ENCODE peak calls at places on chromosomes 5 and 9, in nine cellular contexts. J is C1 segment of cervical spinal cord, F is T1000, P is nephron progenitor cell, W is stomach, N is endothelial cell, G is astrocyte of the spinal cord, E is esophagus muscularis mucosa, D is activated T-cell treated with anti-CD3 and anti-CD28 coated beads for 1 hour. X is an unnamed sample.
A peak's percentile ranks its signal among the peaks of the same experiment; 100 is the strongest.

GRCh38 chr5:126044931-126045565 is 378.2 kb upstream of the GRAMD2B start:
- DNase-seq in J (no peak), D (no peak), E (no peak), N (no peak), G (no peak), F (no peak), W (no peak), P (no peak), X (no peak)

GRCh38 chr5:1005362-1005851 is 3.2 kb upstream of the NKD2 start:
- DNase-seq in F (no peak), N (peak; percentile 3), P (no peak), D (no peak), W (peak; percentile 21), G (no peak), J (no peak), E (no peak), X (no peak)

GRCh38 chr5:74555991-74556390 is 84.5 kb downstream of the ENC1 start:
- DNase-seq in N (no peak), J (no peak), W (no peak), F (no peak), P (no peak), D (no peak), E (no peak), G (no peak), X (no peak)

GRCh38 chr5:124922255-124922975 is 176.0 kb upstream of the ZNF608 start:
- DNase-seq in G (no peak), W (no peak), D (no peak), F (no peak), P (no peak), N (no peak), J (no peak), E (no peak), X (no peak)

GRCh38 chr5:161183559-161183958 is 331.5 kb upstream of the ATP10B start:
- DNase-seq in P (no peak), F (no peak), N (no peak), E (no peak), J (no peak), W (no peak), D (no peak), G (no peak), X (no peak)

GRCh38 chr5:7851617-7852289 is 820 bp upstream of the CFAP90 start:
- DNase-seq in G (no peak), P (no peak), D (no peak), F (no peak), W (peak; percentile 67), E (peak; percentile 50), N (no peak), J (no peak), X (no peak)

GRCh38 chr9:2427016-2427891 is 194.3 kb upstream of the VLDLR start:
- DNase-seq in F (no peak), E (no peak), D (no peak), J (no peak), P (no peak), G (no peak), N (no peak), W (peak; percentile 70), X (no peak)

GRCh38 chr5:134467231-134467630 is 55.5 kb upstream of the CDKN2AIPNL start:
- DNase-seq in G (no peak), P (no peak), W (no peak), F (no peak), N (no peak), D (no peak), J (no peak), E (no peak), X (no peak)

GRCh38 chr9:126791406-126792230 is 13.2 kb upstream of the ZBTB43 start:
- DNase-seq in W (no peak), E (no peak), P (no peak), F (peak; percentile 64), G (peak; percentile 94), J (no peak), D (no peak), N (no peak), X (peak; percentile 72)

GRCh38 chr5:68730220-68731010 is 363.4 kb upstream of the SLC30A5 start:
- DNase-seq in P (no peak), W (no peak), N (no peak), D (no peak), G (peak; percentile 90), E (peak; percentile 79), F (no peak), J (peak; percentile 40), X (peak; percentile 46)

GRCh38 chr5:90803891-90804290 is 245.3 kb downstream of the ADGRV1 start:
- DNase-seq in P (no peak), D (no peak), G (no peak), E (no peak), J (no peak), W (no peak), F (no peak), N (no peak), X (no peak)

GRCh38 chr9:24036459-24036858 is 210.4 kb upstream of the ELAVL2 start:
- DNase-seq in F (no peak), P (no peak), E (no peak), G (no peak), J (no peak), W (no peak), N (no peak), D (no peak), X (no peak)

GRCh38 chr5:105688227-105688807 is 1982.4 kb downstream of the EFNA5 start:
- DNase-seq in N (no peak), G (no peak), E (no peak), F (no peak), D (no peak), W (no peak), J (no peak), P (no peak), X (no peak)

GRCh38 chr9:4035809-4036208 is 264.1 kb downstream of the GLIS3 start:
- DNase-seq in W (no peak), P (peak; percentile 18), G (no peak), D (no peak), E (no peak), F (no peak), N (no peak), J (no peak), X (no peak)

GRCh38 chr5:172910828-172911627 is 48.2 kb upstream of the RPL26L1 start:
- DNase-seq in W (peak; percentile 55), F (no peak), N (peak; percentile 47), D (no peak), E (peak; percentile 97), P (no peak), J (no peak), G (peak; percentile 90), X (no peak)

GRCh38 chr5:66849803-66850202 is 253.6 kb downstream of the MAST4 start:
- DNase-seq in N (no peak), D (no peak), J (no peak), F (no peak), P (no peak), G (peak; percentile 57), E (no peak), W (no peak), X (no peak)

GRCh38 chr9:128420060-128420650 is 502 bp upstream of the CERCAM start:
- DNase-seq in N (peak; percentile 81), J (peak; percentile 59), P (peak; percentile 83), D (peak; percentile 53), E (no peak), W (peak; percentile 74), G (peak; percentile 60), F (peak; percentile 53), X (no peak)

GRCh38 chr5:3417376-3417943 is 178.2 kb upstream of the IRX1 start:
- DNase-seq in F (no peak), J (no peak), D (no peak), W (no peak), E (no peak), P (no peak), G (no peak), N (peak; percentile 22), X (no peak)

GRCh38 chr9:27059907-27060306 is 49.1 kb upstream of the TEK start:
- DNase-seq in N (no peak), W (no peak), F (no peak), J (no peak), D (no peak), P (no peak), E (no peak), G (no peak), X (no peak)

GRCh38 chr5:107329850-107330249 is 340.9 kb downstream of the EFNA5 start:
- DNase-seq in G (no peak), W (no peak), J (no peak), E (no peak), P (no peak), D (no peak), F (no peak), N (no peak), X (no peak)

GRCh38 chr5:95105638-95106037 is 179.3 kb downstream of the MCTP1 start:
- DNase-seq in P (no peak), J (no peak), F (no peak), W (no peak), D (no peak), E (no peak), G (no peak), N (no peak), X (no peak)

GRCh38 chr5:174505621-174506020 is 218.8 kb upstream of the MSX2 start:
- DNase-seq in P (no peak), N (no peak), J (no peak), F (no peak), D (no peak), G (peak; percentile 16), W (no peak), E (no peak), X (no peak)

GRCh38 chr5:145495171-145495570 is 340.0 kb downstream of the PRELID2 start:
- DNase-seq in J (no peak), F (no peak), W (no peak), P (no peak), D (no peak), N (no peak), E (no peak), G (no peak), X (no peak)

GRCh38 chr5:1444361-1445189 is 665 bp downstream of the SLC6A3 start:
- DNase-seq in G (no peak), N (no peak), W (peak; percentile 14), E (no peak), D (no peak), F (no peak), J (no peak), P (peak; percentile 29), X (no peak)

GRCh38 chr9:112265391-112265790 is 68.0 kb downstream of the PTBP3 start:
- DNase-seq in G (no peak), N (no peak), D (no peak), P (no peak), J (no peak), E (no peak), F (no peak), W (no peak), X (no peak)

GRCh38 chr5:149268928-149269557 is 2.6 kb upstream of the AFAP1L1 start:
- DNase-seq in G (peak; percentile 35), N (no peak), P (no peak), F (no peak), W (no peak), D (no peak), E (no peak), J (no peak), X (no peak)

GRCh38 chr5:41649659-41650058 is 139.3 kb upstream of the PLCXD3 start:
- DNase-seq in J (no peak), D (no peak), F (no peak), W (no peak), E (no peak), G (peak; percentile 87), P (no peak), N (no peak), X (no peak)

GRCh38 chr5:34609951-34610431 is 46.1 kb upstream of the RAI14 start:
- DNase-seq in F (no peak), N (no peak), W (no peak), E (no peak), D (no peak), P (no peak), G (peak; percentile 69), J (no peak), X (no peak)

GRCh38 chr5:159324097-159324760 is 6.1 kb downstream of the IL12B start:
- DNase-seq in E (no peak), W (no peak), N (no peak), G (peak; percentile 75), J (no peak), P (no peak), F (no peak), D (no peak), X (no peak)

X was measured in smooth muscle cell of the brain vasculature.